ENCODE peak calls at places on chromosome 3, in five cellular contexts. Y is breast epithelium, V is NCI-H1105 treated with DMSO at 0.1 percent for 48 hours, C is AG09309, F is astrocyte of the spinal cord. A is an unnamed sample.
A peak's percentile ranks its signal among the peaks of the same experiment; 100 is the strongest.

GRCh38 chr3:161069441-161070251 is 35.5 kb downstream of the B3GALNT1 start:
- DNase-seq in Y (no peak), V (peak; percentile 22), C (peak; percentile 54), F (peak; percentile 90), A (peak; percentile 25)

GRCh38 chr3:190142041-190142440 is 21.3 kb upstream of the P3H2 start:
- DNase-seq in Y (no peak), V (no peak), C (no peak), F (no peak), A (no peak)

GRCh38 chr3:126026761-126027160 is 57.2 kb downstream of the SLC41A3 start:
- DNase-seq in Y (no peak), V (no peak), C (no peak), F (no peak), A (no peak)

GRCh38 chr3:170809021-170809974 is 60.7 kb downstream of the RPL22L1 start:
- DNase-seq in Y (no peak), V (peak; percentile 54), C (no peak), F (peak; percentile 81), A (no peak)

GRCh38 chr3:135966349-135966695 is 794 bp downstream of the PPP2R3A start:
- DNase-seq in Y (no peak), V (peak; percentile 60), C (no peak), F (peak; percentile 34), A (no peak)

GRCh38 chr3:126982125-126982521 is 792 bp upstream of the PLXNA1 start:
- DNase-seq in Y (no peak), V (no peak), C (no peak), F (peak; percentile 19), A (no peak)

GRCh38 chr3:149120051-149120972 is 9.1 kb upstream of the HPS3 start:
- DNase-seq in Y (no peak), V (peak; percentile 83), C (peak; percentile 43), F (peak; percentile 81), A (no peak)

GRCh38 chr3:27568393-27568792 is 84.2 kb upstream of the SLC4A7 start:
- DNase-seq in Y (peak; percentile 72), V (peak; percentile 58), C (peak; percentile 82), F (peak; percentile 45), A (no peak)

GRCh38 chr3:103112273-103112672 is 677.5 kb downstream of the ZPLD1 start:
- DNase-seq in Y (no peak), V (no peak), C (no peak), F (no peak), A (no peak)

GRCh38 chr3:127222664-127223063 is 29.7 kb downstream of the PRR23E start:
- DNase-seq in Y (no peak), V (no peak), C (no peak), F (no peak), A (no peak)

GRCh38 chr3:48678056-48678455 is 7.7 kb downstream of the NCKIPSD start:
- DNase-seq in Y (no peak), V (no peak), C (no peak), F (no peak), A (no peak)

GRCh38 chr3:68620211-68620610 is 312.1 kb downstream of the TAFA4 start:
- DNase-seq in Y (no peak), V (no peak), C (no peak), F (no peak), A (no peak)

GRCh38 chr3:168051579-168052183 is 44.0 kb downstream of the GOLIM4 start:
- DNase-seq in Y (no peak), V (no peak), C (peak; percentile 37), F (peak; percentile 67), A (no peak)

GRCh38 chr3:126300001-126300760 is 57.0 kb downstream of the KLF15 start:
- DNase-seq in Y (no peak), V (no peak), C (no peak), F (no peak), A (no peak)

GRCh38 chr3:186361612-186362408 is at the start of gene DGKG:
- DNase-seq in Y (peak; percentile 51), V (peak; percentile 78), C (no peak), F (no peak), A (no peak)

GRCh38 chr3:14503033-14503705 is 37.0 kb downstream of the GRIP2 start:
- DNase-seq in Y (peak; percentile 17), V (no peak), C (no peak), F (no peak), A (no peak)